ENCODE peak calls at places on chromosomes 16 and 17, in six cellular contexts. R is tibial nerve, J is fibroblast of lung, W is right lobe of liver, S is coronary artery, U is A549. X is an unnamed sample.
A peak's percentile ranks its signal among the peaks of the same experiment; 100 is the strongest.

GRCh38 chr17:64384253-64385186 is 6.1 kb downstream of the PECAM1 start:
- DNase-seq in R (no peak), J (no peak), W (peak; percentile 3), S (no peak), U (no peak), X (no peak)

GRCh38 chr16:77540656-77541055 is 105.8 kb upstream of the ADAMTS18 start:
- DNase-seq in R (no peak), J (peak; percentile 20), W (no peak), S (no peak), U (no peak), X (no peak)

GRCh38 chr16:4288148-4288921 is 15.5 kb upstream of the TFAP4 start:
- DNase-seq in R (peak; percentile 57), J (peak; percentile 53), W (peak; percentile 79), S (no peak), U (peak; percentile 86), X (no peak)

GRCh38 chr17:32763855-32764439 is 113.0 kb downstream of the MYO1D start:
- DNase-seq in R (no peak), J (no peak), W (no peak), S (no peak), U (no peak), X (no peak)

GRCh38 chr16:84739349-84740124 is 39.7 kb downstream of the USP10 start:
- DNase-seq in R (no peak), J (peak; percentile 78), W (no peak), S (no peak), U (no peak), X (no peak)

GRCh38 chr16:85994492-85995433 is 95.8 kb downstream of the IRF8 start:
- DNase-seq in R (no peak), J (no peak), W (no peak), S (no peak), U (no peak), X (no peak)

GRCh38 chr16:85105475-85105874 is 6.8 kb downstream of the CIBAR2 start:
- DNase-seq in R (no peak), J (no peak), W (no peak), S (no peak), U (no peak), X (no peak)

GRCh38 chr16:57994778-57995177 is 5.7 kb downstream of the ZNF319 start:
- DNase-seq in R (no peak), J (peak; percentile 30), W (peak; percentile 72), S (no peak), U (no peak), X (no peak)

GRCh38 chr16:49704586-49705155 is 151.2 kb downstream of the ZNF423 start:
- DNase-seq in R (no peak), J (no peak), W (no peak), S (no peak), U (no peak), X (no peak)

DNA sequence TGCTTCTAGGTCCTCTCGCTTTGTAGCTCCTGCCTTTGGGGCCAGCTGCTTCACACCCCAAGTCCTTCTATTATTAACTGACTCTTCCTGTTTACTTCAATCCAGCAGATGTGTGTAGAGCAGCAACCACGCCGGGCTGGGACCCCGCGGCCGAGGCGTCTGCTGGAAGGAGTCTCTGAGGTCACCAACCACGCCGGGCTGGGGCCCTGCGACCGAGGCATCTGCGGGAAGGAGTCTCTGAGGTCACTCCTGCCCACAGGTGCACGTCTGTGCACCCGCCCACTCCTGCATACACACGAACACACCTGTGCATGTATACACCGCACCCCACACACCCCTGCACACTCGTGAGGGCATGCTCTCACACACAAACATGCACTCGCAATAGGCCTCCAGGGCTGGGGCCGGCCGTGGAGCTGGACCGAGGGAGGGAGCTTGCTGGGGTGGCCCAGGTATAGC is 7.8 kb upstream of the TEX19 start:
- DNase-seq in R (no peak), J (no peak), W (no peak), S (no peak), U (no peak), X (no peak)
- H3K4me3 ChIP-seq in R (no peak overlapping the region), J (no peak overlapping the region), W (no peak overlapping the region), S (no peak overlapping the region), U (no peak overlapping the region), X (no peak overlapping the region)

GRCh38 chr16:71707199-71707598 is 17.3 kb downstream of the PHLPP2 start:
- DNase-seq in R (no peak), J (no peak), W (no peak), S (no peak), U (no peak), X (no peak)

GRCh38 chr16:71711789-71712188 is 12.7 kb downstream of the PHLPP2 start:
- DNase-seq in R (no peak), J (no peak), W (no peak), S (no peak), U (no peak), X (no peak)

GRCh38 chr16:71708696-71709095 is 15.8 kb downstream of the PHLPP2 start:
- DNase-seq in R (no peak), J (no peak), W (no peak), S (no peak), U (no peak), X (no peak)

GRCh38 chr16:71712501-71712900 is 12.0 kb downstream of the PHLPP2 start:
- DNase-seq in R (no peak), J (no peak), W (no peak), S (no peak), U (no peak), X (no peak)

DNA sequence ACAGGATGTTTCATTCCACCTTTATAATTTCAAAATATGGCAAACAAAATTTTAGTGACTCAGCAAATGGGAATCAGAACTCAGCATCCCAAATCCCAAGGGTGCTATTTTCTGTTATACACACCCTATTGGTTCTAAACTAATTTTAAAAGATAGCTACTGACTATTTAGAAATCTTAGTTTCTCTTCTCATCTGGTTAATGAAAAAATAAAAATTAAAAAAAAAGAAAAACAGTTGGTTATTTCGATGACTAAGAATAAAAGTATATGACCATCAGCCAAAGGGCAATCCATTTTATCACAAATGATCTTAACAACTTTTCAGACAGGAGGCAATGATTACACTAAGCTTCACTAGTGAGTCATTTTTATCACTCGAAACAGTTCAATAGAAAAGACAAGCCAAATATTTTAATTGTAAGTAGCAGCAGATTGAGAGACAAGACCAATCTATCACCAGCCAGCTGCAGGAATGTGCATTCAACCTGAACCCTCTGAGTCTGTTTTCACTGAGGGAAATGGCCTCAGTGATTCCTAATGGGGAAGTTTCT is 15.2 kb downstream of the PHLPP2 start:
- DNase-seq in R (no peak), J (peak; percentile 34), W (no peak), S (no peak), U (no peak), X (no peak)
- H3K27ac ChIP-seq in R (no peak overlapping the region), J (no peak overlapping the region), W (no peak overlapping the region), S (no peak overlapping the region), U (peak overlapping the region; percentile 61), X (no peak overlapping the region)

GRCh38 chr17:61505846-61506627 is 53.8 kb downstream of the TBX4 start:
- DNase-seq in R (no peak), J (no peak), W (no peak), S (no peak), U (no peak), X (no peak)

GRCh38 chr17:61510237-61510636 is 58.0 kb downstream of the TBX4 start:
- DNase-seq in R (no peak), J (no peak), W (no peak), S (no peak), U (no peak), X (no peak)

GRCh38 chr17:61508912-61509311 is 56.7 kb downstream of the TBX4 start:
- DNase-seq in R (no peak), J (no peak), W (no peak), S (no peak), U (no peak), X (no peak)

GRCh38 chr17:61504697-61505096 is 52.5 kb downstream of the TBX4 start:
- DNase-seq in R (no peak), J (peak; percentile 89), W (no peak), S (no peak), U (peak; percentile 34), X (no peak)

GRCh38 chr17:61507667-61508066 is 55.4 kb downstream of the TBX4 start:
- DNase-seq in R (no peak), J (no peak), W (no peak), S (no peak), U (no peak), X (no peak)
- TF ChIP-seq CTCF in R (no peak), J (no peak), W (no peak), S (no peak), U (no peak), X (no peak)

DNA sequence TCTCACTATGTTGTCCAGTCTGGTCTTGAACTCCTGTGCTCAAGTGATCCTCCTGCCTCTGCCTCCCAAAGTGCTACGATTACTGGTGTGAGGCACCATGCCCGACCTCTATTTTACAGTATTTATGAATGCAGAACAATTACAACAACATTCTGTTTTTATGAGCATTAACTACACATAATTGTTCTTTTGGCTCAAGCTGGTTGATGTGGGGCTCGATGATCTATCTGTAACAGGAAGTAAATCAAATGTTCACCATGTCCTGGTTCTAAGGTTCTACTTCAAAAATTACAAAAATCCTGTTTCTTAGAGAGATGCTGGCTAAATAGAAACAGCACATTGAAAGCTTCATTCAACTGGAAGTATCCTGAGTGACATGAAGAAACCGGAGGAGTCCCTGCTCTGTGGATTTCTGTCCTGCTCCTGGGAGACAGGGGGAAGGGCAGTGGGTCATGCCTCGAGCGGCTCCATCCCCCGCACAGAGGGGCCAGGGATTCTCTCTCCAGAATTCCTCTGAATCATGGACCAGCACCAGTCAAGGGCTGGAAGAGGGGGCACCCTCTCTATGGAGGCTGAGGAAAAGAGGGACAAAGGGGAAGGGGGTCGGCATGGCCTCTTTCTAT is 31.5 kb downstream of the FA2H start:
- DNase-seq in R (no peak), J (no peak), W (no peak), S (no peak), U (peak; percentile 72), X (no peak)
- H3K4me3 ChIP-seq in R (no peak overlapping the region), J (no peak overlapping the region), W (no peak overlapping the region), S (no peak overlapping the region), U (peak overlapping the region; percentile 23), X (no peak overlapping the region)

DNA sequence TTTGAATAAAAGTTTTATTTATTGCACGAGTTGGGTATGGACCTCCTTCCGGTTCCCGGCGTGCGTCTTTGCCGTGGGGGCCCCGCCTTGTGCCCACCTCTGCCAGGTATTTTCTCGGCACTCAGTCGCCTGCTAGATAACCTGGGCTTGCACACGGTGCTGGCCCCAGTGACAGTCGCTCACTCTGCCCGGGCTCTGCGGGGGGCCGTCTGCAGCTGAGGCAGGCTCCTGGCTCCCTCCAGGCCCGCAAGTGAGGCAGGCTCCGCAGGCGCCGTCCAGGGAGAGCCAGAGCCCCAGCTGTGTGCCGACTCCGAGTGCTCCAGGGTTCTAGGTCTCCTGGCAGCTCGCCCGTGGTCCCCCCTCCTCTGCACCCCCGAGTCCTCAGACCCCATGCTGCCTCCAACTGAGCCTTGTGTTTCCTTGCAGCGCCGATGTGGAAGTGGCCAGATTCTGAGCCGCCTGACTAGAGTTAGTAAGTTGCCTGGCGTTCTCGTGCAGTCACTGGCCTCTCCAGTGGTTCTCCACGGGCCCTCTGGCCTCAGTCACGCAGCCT is 54.7 kb upstream of the PVALEF start:
- DNase-seq in R (no peak), J (no peak), W (no peak), S (no peak), U (no peak), X (no peak)
- H3K27ac ChIP-seq in R (peak overlapping the region; percentile 93), J (no peak overlapping the region), W (no peak overlapping the region), S (no peak overlapping the region), U (no peak overlapping the region), X (no peak overlapping the region)

X was measured in esophagus squamous epithelium.